ENCODE peak calls at places on chromosomes 6 and 20, in four cellular contexts. S is posterior cingulate gyrus, R is uterus, M is Calu3. Q is an unnamed sample.

GRCh38 chr20:24665196-24665595 is 195.8 kb downstream of the SYNDIG1 start:
- DNase-seq in R (no peak), M (no peak), S (no peak), Q (peak)

GRCh38 chr6:164887660-164888059 is 421.7 kb downstream of the C6orf118 start:
- DNase-seq in M (no peak), R (no peak), S (no peak), Q (no peak)

GRCh38 chr6:16158943-16159557 is 30.2 kb downstream of the MYLIP start:
- DNase-seq in S (peak), M (no peak), R (no peak), Q (peak)

GRCh38 chr6:168247456-168248147 is 72.0 kb downstream of the DACT2 start:
- DNase-seq in M (peak), R (no peak), S (no peak), Q (peak)

GRCh38 chr6:10237284-10238043 is 177.4 kb downstream of the TFAP2A start:
- DNase-seq in S (no peak), M (peak), R (no peak), Q (no peak)

GRCh38 chr6:83303426-83303825 is 110.3 kb downstream of the RWDD2A start:
- DNase-seq in M (no peak), S (no peak), R (no peak), Q (no peak)

GRCh38 chr6:42509765-42510164 is 54.1 kb upstream of the UBR2 start:
- DNase-seq in R (no peak), M (no peak), S (no peak), Q (no peak)

GRCh38 chr6:29826271-29826670 is 1.4 kb upstream of the HLA-G start:
- DNase-seq in R (no peak), S (no peak), M (no peak), Q (no peak)

GRCh38 chr6:50990750-50991446 is 172.2 kb downstream of the TFAP2B start:
- DNase-seq in R (no peak), M (no peak), S (no peak), Q (no peak)

GRCh38 chr20:34872604-34873224 is at the start of gene GGT7:
- DNase-seq in M (peak), S (peak), R (peak), Q (peak)

GRCh38 chr6:903746-904145 is 210.8 kb upstream of the EXOC2 start:
- DNase-seq in M (peak), S (no peak), R (no peak), Q (no peak)

GRCh38 chr20:33105336-33105924 is 26.0 kb downstream of the BPIFB4 start:
- DNase-seq in M (no peak), R (no peak), S (no peak), Q (no peak)

GRCh38 chr6:139881728-139882211 is 507.3 kb upstream of the CITED2 start:
- DNase-seq in R (no peak), S (no peak), M (peak), Q (peak)

GRCh38 chr20:41306061-41306727 is 11.3 kb downstream of the ZHX3 start:
- DNase-seq in R (no peak), S (no peak), M (no peak), Q (no peak)

GRCh38 chr20:47263502-47264084 is 92.9 kb downstream of the ZMYND8 start:
- DNase-seq in S (no peak), R (no peak), M (no peak), Q (no peak)

GRCh38 chr20:53779822-53780221 is 186.2 kb upstream of the ZNF217 start:
- DNase-seq in S (no peak), M (no peak), R (no peak), Q (no peak)

GRCh38 chr20:20513720-20514119 is 145.8 kb downstream of the INSM1 start:
- DNase-seq in R (no peak), M (no peak), S (no peak), Q (peak)

GRCh38 chr20:41260734-41261220 is 56.8 kb downstream of the ZHX3 start:
- DNase-seq in S (no peak), R (no peak), M (no peak), Q (no peak)

GRCh38 chr20:3654326-3655031 is 8.7 kb downstream of the GFRA4 start:
- DNase-seq in R (no peak), M (no peak), S (no peak), Q (no peak)